ENCODE peak calls at places on chromosomes 6 and 20, in four cellular contexts. K, Y, D and O are unnamed samples.

GRCh38 chr6:117771403-117771802 is 96.1 kb downstream of the NUS1 start:
- DNase-seq in K (no peak), Y (no peak), D (no peak), O (no peak)

GRCh38 chr20:25508083-25508770 is 77.1 kb downstream of the NINL start:
- DNase-seq in Y (peak; percentile 78), K (no peak), D (peak; percentile 28), O (no peak)

GRCh38 chr6:33599413-33599911 is 19.4 kb upstream of the BAK1 start:
- DNase-seq in Y (peak; percentile 36), K (no peak), D (peak; percentile 69), O (no peak)

GRCh38 chr6:14316911-14317535 is 199.5 kb downstream of the CD83 start:
- DNase-seq in D (no peak), Y (peak; percentile 26), K (peak; percentile 58), O (peak; percentile 51)

GRCh38 chr20:33693741-33694645 is 7.8 kb upstream of the E2F1 start:
- DNase-seq in K (no peak), D (no peak), Y (no peak), O (peak; percentile 45)

GRCh38 chr6:25777031-25777430 is 22.5 kb downstream of the SLC17A4 start:
- DNase-seq in K (no peak), Y (peak; percentile 11), D (no peak), O (peak; percentile 31)

GRCh38 chr6:24910331-24910849 is 25.4 kb downstream of the RIPOR2 start:
- DNase-seq in Y (no peak), K (no peak), D (peak; percentile 16), O (peak; percentile 64)

GRCh38 chr20:44691424-44692423 is 23.4 kb upstream of the CCN5 start:
- DNase-seq in D (no peak), Y (no peak), K (no peak), O (no peak)

GRCh38 chr6:39302011-39302410 is 12.2 kb downstream of the KCNK17 start:
- DNase-seq in D (no peak), Y (no peak), K (no peak), O (no peak)

GRCh38 chr6:39882567-39882953 is 51.7 kb downstream of the MOCS1 start:
- DNase-seq in K (no peak), Y (no peak), D (no peak), O (peak; percentile 17)

GRCh38 chr6:111872521-111873177 is 603 bp downstream of the FYN start:
- DNase-seq in Y (no peak), K (peak; percentile 77), D (no peak), O (no peak)

GRCh38 chr20:19758888-19759331 is 852 bp downstream of the RIN2 start:
- DNase-seq in K (no peak), Y (peak; percentile 57), D (peak; percentile 21), O (peak; percentile 79)

GRCh38 chr20:25860531-25861150 is 164.0 kb upstream of the ZNF337 start:
- DNase-seq in Y (no peak), K (no peak), D (no peak), O (no peak)

GRCh38 chr6:35181933-35182612 is 31.7 kb upstream of the SCUBE3 start:
- DNase-seq in D (peak; percentile 72), K (no peak), Y (peak; percentile 67), O (peak; percentile 73)

GRCh38 chr6:40852667-40853383 is 186.2 kb downstream of the UNC5CL start:
- DNase-seq in K (peak; percentile 37), Y (peak; percentile 30), D (no peak), O (peak; percentile 67)

GRCh38 chr6:131173680-131174079 is 38.4 kb downstream of the AKAP7 start:
- DNase-seq in D (peak; percentile 32), K (no peak), Y (no peak), O (peak; percentile 2)

GRCh38 chr6:130958468-130958867 is 104.6 kb downstream of the EPB41L2 start:
- DNase-seq in K (no peak), Y (peak; percentile 62), D (peak; percentile 18), O (no peak)

GRCh38 chr6:157859775-157860504 is 36.9 kb downstream of the SNX9 start:
- DNase-seq in K (no peak), Y (peak; percentile 4), D (no peak), O (no peak)

DNA sequence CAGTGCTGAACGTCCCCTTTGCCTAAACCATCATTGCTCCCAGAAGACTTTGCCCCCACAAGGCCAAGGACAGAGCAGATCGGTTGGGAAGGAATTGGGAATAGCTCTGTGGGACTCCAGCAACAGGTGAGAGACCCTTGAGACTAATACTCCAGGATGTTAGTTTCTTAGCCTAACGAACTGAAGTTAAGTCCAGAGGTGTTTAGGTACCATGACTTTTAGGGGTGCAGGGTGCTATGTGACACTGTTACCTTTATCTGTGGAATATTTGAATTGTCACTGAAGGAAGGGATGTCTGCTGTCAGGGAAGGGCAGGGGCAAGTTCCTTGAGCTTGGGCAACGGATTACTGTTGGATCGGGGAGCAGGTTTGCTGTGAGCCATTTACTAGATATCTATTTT is 1.9 kb downstream of the BLCAP start:
- DNase-seq in Y (no peak), K (no peak), D (no peak), O (no peak)
- H3K4me1 ChIP-seq in Y (peaks cover 31% of the 10 kb centered on the region), K (peaks cover 39% of the 10 kb centered on the region), D (peaks cover 53% of the 10 kb centered on the region), O (peaks cover 43% of the 10 kb centered on the region)

GRCh38 chr6:107867302-107867615 is 43.1 kb upstream of the SCML4 start:
- DNase-seq in Y (no peak), K (no peak), D (no peak), O (peak; percentile 31)
- TF ChIP-seq CTCF in Y (no peak), K (no peak), D (no peak), O (no peak)

DNA sequence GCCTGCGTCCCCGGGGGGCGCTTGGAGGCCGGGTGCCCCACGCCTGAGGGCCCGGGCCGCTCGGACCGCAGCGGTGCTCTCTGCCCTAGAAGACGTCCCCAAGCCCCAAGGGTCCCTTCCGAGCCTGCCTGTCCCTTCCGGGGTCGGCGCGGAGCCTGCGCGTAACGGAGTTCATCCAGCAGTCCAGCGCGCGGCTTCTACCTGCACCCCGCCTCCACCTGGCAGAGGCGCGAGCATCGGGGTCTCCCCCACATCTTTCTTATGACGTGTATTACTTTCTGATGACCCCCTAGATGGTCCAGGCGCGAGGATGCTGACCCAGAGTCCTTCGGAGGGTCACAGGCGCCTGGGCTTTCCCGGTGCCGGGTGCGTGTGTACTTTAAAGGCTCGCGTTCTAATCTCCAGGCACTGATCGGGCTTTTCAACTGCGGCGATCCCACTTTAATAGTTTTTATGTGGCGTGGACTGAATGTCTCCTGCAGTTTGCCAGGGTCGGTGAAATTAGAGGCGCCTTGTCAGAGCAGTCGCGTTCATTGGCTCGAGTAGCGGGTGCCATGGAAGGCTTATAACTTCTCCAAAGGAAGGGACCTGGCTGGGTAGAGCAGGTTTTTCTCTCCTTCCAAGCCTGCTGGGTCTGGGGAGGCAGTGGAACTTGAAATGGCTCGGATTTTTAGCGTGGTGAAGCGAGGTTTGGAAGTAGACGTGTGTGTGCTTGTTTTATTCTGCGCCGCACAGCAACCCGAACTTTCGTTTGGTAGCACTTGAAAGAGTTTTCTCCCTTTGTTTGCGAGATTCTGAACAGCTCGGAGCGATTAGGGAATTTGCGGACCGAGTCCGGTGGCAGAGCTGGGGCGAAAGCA is 974 bp downstream of the EYA4 start:
- DNase-seq in Y (no peak), D (peak; percentile 35), K (no peak), O (peak; percentile 49)
- TF ChIP-seq EZH2 in Y (no peak), D (peak; percentile 35), K (no peak), O (peak; percentile 88)

DNA sequence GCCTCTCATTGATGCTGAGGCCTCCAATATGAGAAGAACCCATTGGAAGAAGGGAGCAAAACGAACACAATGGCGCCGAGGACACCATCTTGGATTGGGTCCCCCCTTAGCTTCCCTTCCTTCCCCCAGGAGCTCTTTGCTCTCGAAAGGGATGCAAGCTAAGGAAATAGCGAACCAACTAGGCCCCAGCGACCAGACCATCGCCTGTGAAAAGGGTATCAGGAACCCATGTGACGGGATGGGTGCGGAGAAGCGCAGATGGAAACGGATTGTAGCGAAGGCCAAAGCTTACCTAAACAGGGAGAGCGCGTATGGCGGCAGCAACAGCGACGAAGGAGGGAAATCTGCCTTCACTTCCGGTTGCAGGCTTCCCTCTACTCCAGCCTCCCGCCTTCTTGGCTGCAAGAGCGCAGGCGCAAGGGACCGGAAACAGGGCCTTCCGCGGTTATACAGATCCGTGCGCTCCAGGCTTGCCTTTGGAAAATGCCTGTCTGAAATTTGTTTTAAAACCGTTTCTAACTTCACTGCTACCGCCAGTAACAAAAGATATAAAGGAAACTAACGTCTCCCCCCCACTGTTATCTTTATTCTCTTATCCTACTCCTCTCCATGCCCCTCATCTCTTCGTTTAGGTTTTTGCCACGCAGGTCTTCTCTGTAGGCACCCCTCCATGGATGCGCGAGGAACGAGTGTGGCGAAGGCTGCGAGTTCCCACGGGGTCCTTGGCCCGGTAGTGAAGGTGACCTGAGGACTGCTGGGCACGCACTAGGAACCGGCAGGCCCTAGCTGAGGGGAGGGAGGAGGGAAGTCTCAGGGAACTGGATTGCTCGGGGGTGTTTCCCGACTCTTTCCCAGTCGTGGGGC is at the start of gene DDX39B:
- DNase-seq in D (peak; percentile 94), K (peak; percentile 97), Y (peak; percentile 97), O (peak; percentile 99)
- H3K4me1 ChIP-seq in D (peaks cover 32% of the 10 kb centered on the region), K (peaks cover 61% of the 10 kb centered on the region), Y (peaks cover 26% of the 10 kb centered on the region), O (peaks cover 29% of the 10 kb centered on the region)

GRCh38 chr6:2038096-2038495 is 207.3 kb downstream of the GMDS start:
- DNase-seq in K (peak; percentile 91), D (no peak), Y (no peak), O (no peak)
- TF ChIP-seq CTCF in K (peak; percentile 36), D (no peak), Y (no peak), O (no peak)

DNA sequence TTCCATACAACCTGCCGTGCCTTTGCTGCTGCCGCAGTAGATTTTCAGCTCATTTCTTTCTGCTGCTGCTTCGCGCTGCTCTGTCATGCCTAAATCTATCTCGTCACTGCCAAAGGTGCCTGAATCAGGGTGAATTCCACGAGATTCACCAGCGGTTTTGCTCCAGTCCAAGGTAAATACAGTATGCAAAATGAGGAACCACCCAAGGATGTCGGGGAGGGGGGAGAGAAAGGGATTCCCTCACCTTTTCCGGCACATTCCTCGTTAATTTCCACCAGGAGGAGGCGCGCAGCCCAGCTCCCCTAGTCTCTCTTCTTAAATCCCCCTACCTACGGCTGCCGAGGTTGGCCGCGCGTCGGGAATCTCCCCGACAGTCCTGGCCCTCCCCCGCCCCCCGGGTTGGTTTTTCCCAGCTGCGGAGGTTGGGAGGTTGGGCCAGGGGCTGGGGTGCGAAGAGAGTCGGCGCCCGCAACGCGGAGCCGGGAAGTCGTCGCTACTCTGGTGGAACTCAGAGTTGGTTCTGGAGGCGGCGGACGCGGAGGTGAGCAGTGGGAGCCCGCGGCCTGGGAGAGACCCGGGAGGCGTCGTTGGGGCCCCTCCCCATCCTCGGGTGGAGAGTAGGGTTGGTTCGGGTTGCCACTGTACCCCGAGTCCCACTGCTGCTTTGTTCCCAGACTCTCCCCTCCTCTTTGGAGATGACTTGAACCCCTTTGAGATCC is at the start of gene TPBG:
- DNase-seq in K (no peak), D (peak; percentile 88), Y (peak; percentile 69), O (peak; percentile 96)
- TF ChIP-seq EZH2 in K (no peak), D (no peak), Y (no peak), O (no peak)

GRCh38 chr6:142303191-142303564 is 1.4 kb downstream of the ADGRG6 start:
- DNase-seq in K (no peak), D (peak; percentile 2), Y (no peak), O (no peak)

GRCh38 chr6:142304241-142304640 is 2.4 kb downstream of the ADGRG6 start:
- DNase-seq in K (no peak), D (no peak), Y (peak; percentile 38), O (no peak)

GRCh38 chr6:142306736-142307135 is 4.9 kb downstream of the ADGRG6 start:
- DNase-seq in Y (no peak), K (no peak), D (no peak), O (no peak)

GRCh38 chr6:142313284-142313683 is 11.5 kb downstream of the ADGRG6 start:
- DNase-seq in K (no peak), D (peak; percentile 71), Y (no peak), O (no peak)

GRCh38 chr6:142307963-142308748 is 6.3 kb downstream of the ADGRG6 start:
- DNase-seq in Y (no peak), K (no peak), D (no peak), O (no peak)
- H3K4me1 ChIP-seq in Y (peaks cover 49% of the 10 kb centered on the region), K (no peaks in the 10 kb centered on the region), D (peaks cover 4% of the 10 kb centered on the region), O (peaks cover 23% of the 10 kb centered on the region)